ENCODE peak calls at places on chromosomes 5 and 9, in five cellular contexts. Z is IMR-90; A is EH; J is activated T-helper 2 cell treated with anti-CD3 and anti-CD28 coated beads, Interferon-gamma antibody, Interleukin-2, Interleukin-4, amounts not matched to agents 10 μg/mL and 5 μg/mL and 100 μg/mL, durations not matched to agents 14 hours and 24 hours and 36 hours; K is NCI-H1092 treated with DMSO at 0.1 percent for 48 hours. Y is an unnamed sample.
A peak's percentile ranks its signal among the peaks of the same experiment; 100 is the strongest.

GRCh38 chr9:4081549-4081895 is 218.3 kb downstream of the GLIS3 start:
- DNase-seq in Z (peak; percentile 67), K (no peak), A (peak; percentile 40), J (no peak), Y (no peak)

GRCh38 chr5:115949096-115949495 is 13.2 kb upstream of the LVRN start:
- DNase-seq in Z (peak; percentile 66), A (peak; percentile 52), J (no peak), K (no peak), Y (no peak)

GRCh38 chr9:127133739-127134167 is 11.3 kb upstream of the ANGPTL2 start:
- DNase-seq in J (no peak), Z (peak; percentile 91), A (peak; percentile 93), K (peak; percentile 69), Y (no peak)

GRCh38 chr9:104951487-104951886 is 23.5 kb upstream of the ABCA1 start:
- DNase-seq in Z (no peak), K (no peak), A (no peak), J (no peak), Y (no peak)

GRCh38 chr5:16871746-16872339 is 64.2 kb downstream of the MYO10 start:
- DNase-seq in A (peak; percentile 90), Z (peak; percentile 84), K (no peak), J (no peak), Y (no peak)

GRCh38 chr5:115507682-115508081 is 36.9 kb downstream of the FEM1C start:
- DNase-seq in A (peak; percentile 84), Z (peak; percentile 52), K (no peak), J (no peak), Y (no peak)

GRCh38 chr9:134420281-134420835 is 94.1 kb downstream of the RXRA start:
- DNase-seq in Z (no peak), J (no peak), A (no peak), K (no peak), Y (no peak)

GRCh38 chr9:111356567-111357244 is 26.7 kb upstream of the OR2K2 start:
- DNase-seq in A (peak; percentile 90), Z (peak; percentile 94), K (no peak), J (no peak), Y (no peak)

GRCh38 chr5:127650022-127650421 is 1.1 kb downstream of the CTXN3 start:
- DNase-seq in Z (no peak), A (no peak), J (no peak), K (no peak), Y (no peak)

GRCh38 chr5:39570418-39571027 is 145.7 kb upstream of the DAB2 start:
- DNase-seq in J (no peak), Z (peak; percentile 61), A (peak; percentile 57), K (no peak), Y (no peak)

GRCh38 chr9:76181020-76181641 is 213.1 kb downstream of the RFK start:
- DNase-seq in J (no peak), Z (peak; percentile 74), K (no peak), A (peak; percentile 37), Y (no peak)

GRCh38 chr5:126373621-126374416 is 49.4 kb upstream of the GRAMD2B start:
- DNase-seq in Z (no peak), J (no peak), A (peak; percentile 92), K (no peak), Y (no peak)

GRCh38 chr5:94709277-94709676 is 90.8 kb downstream of the SLF1 start:
- DNase-seq in Z (no peak), K (no peak), J (no peak), A (no peak), Y (no peak)

GRCh38 chr5:1934801-1935429 is 52.2 kb upstream of the IRX4 start:
- DNase-seq in Z (no peak), A (no peak), K (no peak), J (no peak), Y (no peak)

GRCh38 chr5:132470596-132470995 is 20.0 kb downstream of the IRF1 start:
- DNase-seq in A (no peak), K (no peak), Z (no peak), J (no peak), Y (no peak)

GRCh38 chr5:14760548-14761002 is 96.1 kb downstream of the OTULIN start:
- DNase-seq in J (no peak), K (no peak), Z (no peak), A (no peak), Y (no peak)

GRCh38 chr9:37420271-37421215 is 2.0 kb upstream of the GRHPR start:
- DNase-seq in A (no peak), K (no peak), J (no peak), Z (no peak), Y (no peak)

GRCh38 chr5:177086918-177087706 is 397 bp downstream of the FGFR4 start:
- DNase-seq in A (no peak), K (no peak), Z (no peak), J (peak; percentile 54), Y (peak; percentile 93)

GRCh38 chr9:81132318-81132717 is 557.0 kb downstream of the TLE1 start:
- DNase-seq in Z (peak; percentile 72), K (no peak), J (no peak), A (no peak), Y (no peak)

GRCh38 chr9:93129691-93130500 is 4.2 kb downstream of the NINJ1 start:
- DNase-seq in K (no peak), Z (no peak), J (no peak), A (no peak), Y (no peak)

GRCh38 chr9:18256574-18256973 is 217.4 kb upstream of the ADAMTSL1 start:
- DNase-seq in A (peak; percentile 76), Z (peak; percentile 72), J (no peak), K (peak; percentile 55), Y (peak; percentile 18)

GRCh38 chr9:115262477-115262876 is 144.5 kb upstream of the TNC start:
- DNase-seq in Z (peak; percentile 75), A (peak; percentile 93), K (peak; percentile 98), J (no peak), Y (peak; percentile 90)

GRCh38 chr5:81234801-81235200 is 1.7 kb downstream of the CKMT2 start:
- DNase-seq in J (no peak), A (no peak), K (no peak), Z (no peak), Y (no peak)

GRCh38 chr5:61790678-61791077 is 458.6 kb downstream of the ZSWIM6 start:
- DNase-seq in K (no peak), A (no peak), Z (no peak), J (no peak), Y (peak; percentile 50)

GRCh38 chr5:3891118-3891517 is 295.5 kb downstream of the IRX1 start:
- DNase-seq in A (no peak), J (no peak), K (no peak), Z (no peak), Y (no peak)

GRCh38 chr9:38032266-38032830 is 36.7 kb downstream of the SHB start:
- DNase-seq in K (no peak), A (no peak), J (no peak), Z (no peak), Y (peak; percentile 81)

GRCh38 chr5:62578540-62578939 is at the start of gene LRRC70:
- DNase-seq in K (no peak), Z (peak; percentile 64), J (peak; percentile 24), A (peak; percentile 52), Y (no peak)